ENCODE peak calls at places on chromosomes 4 and X, in six cellular contexts. U, G, B, T, O and Q are unnamed samples.

GRCh38 chr4:88097301-88097700 is 61.1 kb downstream of the ABCG2 start:
- DNase-seq in U (no peak), G (no peak), B (peak; percentile 62), T (no peak), O (no peak), Q (no peak)

GRCh38 chr4:74161676-74162450 is 3.9 kb downstream of the MTHFD2L start:
- DNase-seq in U (no peak), G (no peak), B (peak; percentile 26), T (peak; percentile 39), O (no peak), Q (no peak)

GRCh38 chr4:169200361-169201030 is 70.3 kb downstream of the SH3RF1 start:
- DNase-seq in U (no peak), G (no peak), B (no peak), T (no peak), O (no peak), Q (no peak)

GRCh38 chr4:98609946-98610345 is 48.5 kb downstream of the TSPAN5 start:
- DNase-seq in U (no peak), G (no peak), B (no peak), T (no peak), O (no peak), Q (no peak)

GRCh38 chrX:136193771-136194170 is 46.4 kb downstream of the FHL1 start:
- DNase-seq in U (no peak), G (no peak), B (no peak), T (no peak), O (no peak), Q (no peak)

GRCh38 chr4:171202908-171203307 is 610.3 kb upstream of the GALNTL6 start:
- DNase-seq in U (no peak), G (no peak), B (no peak), T (no peak), O (no peak), Q (no peak)

GRCh38 chr4:113645771-113646455 is 115.6 kb downstream of the CAMK2D start:
- DNase-seq in U (no peak), G (peak; percentile 74), B (peak; percentile 69), T (peak; percentile 66), O (no peak), Q (no peak)

GRCh38 chr4:35250771-35251170 is 993.5 kb downstream of the ARAP2 start:
- DNase-seq in U (no peak), G (no peak), B (peak; percentile 4), T (no peak), O (no peak), Q (no peak)

GRCh38 chr4:117560329-117560728 is 474.0 kb upstream of the NDST3 start:
- DNase-seq in U (no peak), G (no peak), B (peak; percentile 2), T (peak; percentile 1), O (no peak), Q (no peak)

GRCh38 chrX:57607295-57608187 is 15.7 kb downstream of the ZXDB start:
- DNase-seq in U (no peak), G (no peak), B (no peak), T (no peak), O (no peak), Q (no peak)

GRCh38 chr4:173450281-173450680 is 51.4 kb upstream of the SCRG1 start:
- DNase-seq in U (no peak), G (no peak), B (peak; percentile 28), T (no peak), O (no peak), Q (no peak)